ENCODE peak calls at places on chromosomes 2 and 18, in seven cellular contexts. One of them, this sample, is unnamed.

GRCh38 chr18:62741118-62741566 is 25.8 kb downstream of the PHLPP1 start:
- DNase-seq in brain microvascular endothelial cell: peak
- DNase-seq in IMR-90: peak
- DNase-seq in uterus: peak
- DNase-seq in GM12864: no peak
- DNase-seq in Caco-2: peak
- DNase-seq in right atrium auricular region: no peak
- DNase-seq in this sample: peak

GRCh38 chr2:64052468-64053241 is 33.4 kb upstream of the VPS54 start:
- DNase-seq in Caco-2: no peak
- DNase-seq in IMR-90: peak
- DNase-seq in uterus: no peak
- DNase-seq in right atrium auricular region: no peak
- DNase-seq in brain microvascular endothelial cell: no peak
- DNase-seq in GM12864: no peak
- DNase-seq in this sample: no peak

GRCh38 chr2:20588918-20589871 is 61.7 kb downstream of the HS1BP3 start:
- DNase-seq in IMR-90: no peak
- DNase-seq in GM12864: no peak
- DNase-seq in brain microvascular endothelial cell: no peak
- DNase-seq in right atrium auricular region: no peak
- DNase-seq in Caco-2: peak
- DNase-seq in uterus: peak
- DNase-seq in this sample: no peak

GRCh38 chr2:198356157-198356556 is 551.8 kb downstream of the PLCL1 start:
- DNase-seq in GM12864: no peak
- DNase-seq in IMR-90: no peak
- DNase-seq in right atrium auricular region: no peak
- DNase-seq in uterus: no peak
- DNase-seq in brain microvascular endothelial cell: no peak
- DNase-seq in Caco-2: no peak
- DNase-seq in this sample: no peak

GRCh38 chr2:231600619-231601355 is 8.1 kb downstream of the TEX44 start:
- DNase-seq in GM12864: no peak
- DNase-seq in right atrium auricular region: no peak
- DNase-seq in IMR-90: no peak
- DNase-seq in uterus: no peak
- DNase-seq in Caco-2: no peak
- DNase-seq in brain microvascular endothelial cell: no peak
- DNase-seq in this sample: no peak

GRCh38 chr2:232900811-232901701 is 31.0 kb downstream of the SNORC start:
- DNase-seq in right atrium auricular region: no peak
- DNase-seq in IMR-90: no peak
- DNase-seq in Caco-2: no peak
- DNase-seq in brain microvascular endothelial cell: no peak
- DNase-seq in uterus: no peak
- DNase-seq in GM12864: no peak
- DNase-seq in this sample: no peak

GRCh38 chr2:88739985-88740600 is 48.6 kb downstream of the RPIA start:
- DNase-seq in IMR-90: peak
- DNase-seq in right atrium auricular region: peak
- DNase-seq in GM12864: peak
- DNase-seq in brain microvascular endothelial cell: peak
- DNase-seq in Caco-2: peak
- DNase-seq in uterus: peak
- DNase-seq in this sample: peak

GRCh38 chr18:30142248-30142647 is 900.3 kb downstream of the DSC3 start:
- DNase-seq in right atrium auricular region: no peak
- DNase-seq in uterus: no peak
- DNase-seq in IMR-90: no peak
- DNase-seq in Caco-2: no peak
- DNase-seq in brain microvascular endothelial cell: no peak
- DNase-seq in GM12864: no peak
- DNase-seq in this sample: no peak

GRCh38 chr2:191020742-191021381 is 6.9 kb upstream of the STAT1 start:
- DNase-seq in brain microvascular endothelial cell: peak
- DNase-seq in Caco-2: no peak
- DNase-seq in right atrium auricular region: peak
- DNase-seq in uterus: peak
- DNase-seq in GM12864: no peak
- DNase-seq in IMR-90: peak
- DNase-seq in this sample: peak

GRCh38 chr2:216693414-216694100 is 1.8 kb downstream of the IGFBP5 start:
- DNase-seq in Caco-2: no peak
- DNase-seq in IMR-90: no peak
- DNase-seq in uterus: no peak
- DNase-seq in brain microvascular endothelial cell: no peak
- DNase-seq in right atrium auricular region: no peak
- DNase-seq in GM12864: no peak
- DNase-seq in this sample: no peak

GRCh38 chr18:74540689-74541421 is 6.6 kb downstream of the CNDP1 start:
- DNase-seq in Caco-2: no peak
- DNase-seq in right atrium auricular region: no peak
- DNase-seq in IMR-90: peak
- DNase-seq in uterus: no peak
- DNase-seq in brain microvascular endothelial cell: no peak
- DNase-seq in GM12864: no peak
- DNase-seq in this sample: peak

GRCh38 chr18:11974741-11975325 is 6.5 kb upstream of the IMPA2 start:
- DNase-seq in right atrium auricular region: no peak
- DNase-seq in GM12864: no peak
- DNase-seq in uterus: no peak
- DNase-seq in Caco-2: no peak
- DNase-seq in brain microvascular endothelial cell: no peak
- DNase-seq in IMR-90: no peak
- DNase-seq in this sample: no peak

GRCh38 chr18:56200381-56200831 is 438.0 kb downstream of the TXNL1 start:
- DNase-seq in uterus: no peak
- DNase-seq in Caco-2: no peak
- DNase-seq in GM12864: no peak
- DNase-seq in brain microvascular endothelial cell: peak
- DNase-seq in IMR-90: peak
- DNase-seq in right atrium auricular region: no peak
- DNase-seq in this sample: peak

GRCh38 chr18:24964213-24964612 is 387.8 kb downstream of the ZNF521 start:
- DNase-seq in Caco-2: peak
- DNase-seq in IMR-90: no peak
- DNase-seq in brain microvascular endothelial cell: no peak
- DNase-seq in GM12864: peak
- DNase-seq in right atrium auricular region: no peak
- DNase-seq in uterus: no peak
- DNase-seq in this sample: no peak

GRCh38 chr2:128808462-128809255 is 490.0 kb upstream of the HS6ST1 start:
- DNase-seq in GM12864: no peak
- DNase-seq in IMR-90: peak
- DNase-seq in Caco-2: no peak
- DNase-seq in right atrium auricular region: peak
- DNase-seq in uterus: no peak
- DNase-seq in brain microvascular endothelial cell: peak
- DNase-seq in this sample: peak

GRCh38 chr2:226622484-226622883 is 177.1 kb downstream of the IRS1 start:
- DNase-seq in uterus: no peak
- DNase-seq in IMR-90: no peak
- DNase-seq in GM12864: no peak
- DNase-seq in Caco-2: no peak
- DNase-seq in brain microvascular endothelial cell: no peak
- DNase-seq in right atrium auricular region: no peak
- DNase-seq in this sample: no peak

GRCh38 chr2:210617732-210618330 is 61.4 kb downstream of the CPS1 start:
- DNase-seq in IMR-90: peak
- DNase-seq in uterus: no peak
- DNase-seq in Caco-2: no peak
- DNase-seq in brain microvascular endothelial cell: peak
- DNase-seq in GM12864: no peak
- DNase-seq in right atrium auricular region: no peak
- DNase-seq in this sample: peak

GRCh38 chr2:124476291-124476690 is 451.2 kb downstream of the CNTNAP5 start:
- DNase-seq in uterus: no peak
- DNase-seq in IMR-90: peak
- DNase-seq in brain microvascular endothelial cell: peak
- DNase-seq in right atrium auricular region: no peak
- DNase-seq in GM12864: no peak
- DNase-seq in Caco-2: no peak
- DNase-seq in this sample: no peak

GRCh38 chr2:100412866-100413265 is 4.6 kb downstream of the CHST10 start:
- DNase-seq in brain microvascular endothelial cell: no peak
- DNase-seq in uterus: no peak
- DNase-seq in IMR-90: no peak
- DNase-seq in right atrium auricular region: peak
- DNase-seq in Caco-2: no peak
- DNase-seq in GM12864: no peak
- DNase-seq in this sample: no peak

GRCh38 chr2:148699830-148700229 is 55.3 kb downstream of the EPC2 start:
- DNase-seq in IMR-90: no peak
- DNase-seq in Caco-2: no peak
- DNase-seq in brain microvascular endothelial cell: no peak
- DNase-seq in uterus: no peak
- DNase-seq in GM12864: no peak
- DNase-seq in right atrium auricular region: no peak
- DNase-seq in this sample: no peak

GRCh38 chr18:50429207-50429948 is 54.5 kb downstream of the SKA1 start:
- DNase-seq in GM12864: no peak
- DNase-seq in IMR-90: peak
- DNase-seq in brain microvascular endothelial cell: peak
- DNase-seq in uterus: no peak
- DNase-seq in Caco-2: no peak
- DNase-seq in right atrium auricular region: no peak
- DNase-seq in this sample: peak

GRCh38 chr2:234548720-234549420 is 52.0 kb upstream of the ARL4C start:
- DNase-seq in uterus: no peak
- DNase-seq in IMR-90: peak
- DNase-seq in Caco-2: no peak
- DNase-seq in right atrium auricular region: no peak
- DNase-seq in GM12864: no peak
- DNase-seq in brain microvascular endothelial cell: peak
- DNase-seq in this sample: peak

GRCh38 chr18:10261315-10262276 is 192.8 kb upstream of the APCDD1 start:
- DNase-seq in right atrium auricular region: peak
- DNase-seq in Caco-2: no peak
- DNase-seq in GM12864: no peak
- DNase-seq in IMR-90: peak
- DNase-seq in uterus: no peak
- DNase-seq in brain microvascular endothelial cell: peak
- DNase-seq in this sample: no peak

GRCh38 chr2:112256654-112257053 is 1.8 kb upstream of the ZC3H8 start:
- DNase-seq in uterus: no peak
- DNase-seq in brain microvascular endothelial cell: no peak
- DNase-seq in Caco-2: no peak
- DNase-seq in IMR-90: no peak
- DNase-seq in GM12864: no peak
- DNase-seq in right atrium auricular region: no peak
- DNase-seq in this sample: no peak

GRCh38 chr2:112254466-112255240 is at the start of gene ZC3H8:
- DNase-seq in uterus: peak
- DNase-seq in Caco-2: peak
- DNase-seq in brain microvascular endothelial cell: peak
- DNase-seq in GM12864: peak
- DNase-seq in right atrium auricular region: peak
- DNase-seq in IMR-90: peak
- DNase-seq in this sample: peak

GRCh38 chr2:112253261-112253807 is 1.5 kb downstream of the ZC3H8 start:
- DNase-seq in brain microvascular endothelial cell: no peak
- DNase-seq in Caco-2: no peak
- DNase-seq in IMR-90: no peak
- DNase-seq in right atrium auricular region: no peak
- DNase-seq in uterus: no peak
- DNase-seq in GM12864: no peak
- DNase-seq in this sample: no peak

GRCh38 chr2:112255875-112256274 is 1.0 kb upstream of the ZC3H8 start:
- DNase-seq in GM12864: no peak
- DNase-seq in IMR-90: no peak
- DNase-seq in uterus: no peak
- DNase-seq in brain microvascular endothelial cell: no peak
- DNase-seq in right atrium auricular region: no peak
- DNase-seq in Caco-2: no peak
- DNase-seq in this sample: no peak

GRCh38 chr2:112251211-112251721 is 3.6 kb downstream of the ZC3H8 start:
- DNase-seq in Caco-2: no peak
- DNase-seq in brain microvascular endothelial cell: no peak
- DNase-seq in uterus: no peak
- DNase-seq in GM12864: no peak
- DNase-seq in IMR-90: peak
- DNase-seq in right atrium auricular region: no peak
- DNase-seq in this sample: peak
- H3K4me3 ChIP-seq in Caco-2: no peak
- H3K4me3 ChIP-seq in brain microvascular endothelial cell: no peak
- H3K4me3 ChIP-seq in uterus: no peak
- H3K4me3 ChIP-seq in GM12864: no peak
- H3K4me3 ChIP-seq in IMR-90: no peak
- H3K4me3 ChIP-seq in right atrium auricular region: no peak
- H3K4me3 ChIP-seq in this sample: no peak

GRCh38 chr2:238835726-238836301 is 12.1 kb upstream of the TWIST2 start:
- DNase-seq in uterus: no peak
- DNase-seq in Caco-2: no peak
- DNase-seq in GM12864: no peak
- DNase-seq in IMR-90: no peak
- DNase-seq in right atrium auricular region: no peak
- DNase-seq in brain microvascular endothelial cell: no peak
- DNase-seq in this sample: no peak
- TF ChIP-seq CTCF in uterus: no peak
- TF ChIP-seq CTCF in Caco-2: peak
- TF ChIP-seq CTCF in GM12864: peak
- TF ChIP-seq CTCF in IMR-90: no peak
- TF ChIP-seq CTCF in right atrium auricular region: no peak
- TF ChIP-seq CTCF in brain microvascular endothelial cell: peak
- TF ChIP-seq CTCF in this sample: peak

DNA sequence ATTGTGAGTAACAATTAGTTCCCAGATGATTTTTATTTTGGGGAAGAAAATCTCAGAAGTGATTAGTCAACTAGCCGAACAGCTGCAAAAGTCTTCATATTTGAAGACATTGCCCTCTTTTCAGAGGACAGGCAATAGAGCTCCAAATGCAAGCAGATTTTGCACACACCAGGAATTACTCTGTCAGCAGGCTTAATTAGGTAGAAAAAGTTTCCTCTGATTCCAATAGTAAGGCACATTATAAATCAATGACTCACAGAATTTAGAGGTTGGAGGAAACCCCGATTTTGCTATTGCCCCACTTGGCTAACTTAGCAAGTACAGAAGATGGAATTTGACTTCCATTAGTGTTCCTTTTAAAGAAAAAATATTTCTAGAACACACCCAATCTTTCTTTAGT is 30.7 kb upstream of the SCN1A start:
- DNase-seq in IMR-90: no peak
- DNase-seq in brain microvascular endothelial cell: no peak
- DNase-seq in GM12864: no peak
- DNase-seq in Caco-2: no peak
- DNase-seq in right atrium auricular region: no peak
- DNase-seq in uterus: no peak
- DNase-seq in this sample: peak
- H3K4me3 ChIP-seq in IMR-90: no peak
- H3K4me3 ChIP-seq in brain microvascular endothelial cell: no peak
- H3K4me3 ChIP-seq in GM12864: no peak
- H3K4me3 ChIP-seq in Caco-2: no peak
- H3K4me3 ChIP-seq in right atrium auricular region: no peak
- H3K4me3 ChIP-seq in uterus: no peak
- H3K4me3 ChIP-seq in this sample: no peak

DNA sequence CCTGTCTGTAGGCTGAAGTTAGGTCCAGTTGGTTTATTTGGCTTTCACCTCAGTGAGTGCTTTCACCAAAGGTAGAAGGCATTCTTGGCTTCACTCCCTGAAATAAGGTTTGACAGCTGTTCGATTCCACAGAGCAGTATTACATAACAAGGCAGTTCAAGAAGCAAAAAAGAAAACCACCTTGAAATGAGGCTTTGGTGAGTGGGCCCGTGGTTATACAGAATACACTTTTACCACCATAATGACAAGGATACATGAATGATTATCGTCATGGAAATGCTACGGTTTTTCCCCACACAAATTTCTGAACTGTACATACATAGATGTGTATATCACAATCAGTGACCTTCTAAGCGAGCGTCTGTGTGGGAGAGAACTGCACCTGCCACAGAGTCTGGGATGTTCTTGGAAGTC is 80.0 kb upstream of the CHRNA1 start:
- DNase-seq in GM12864: no peak
- DNase-seq in uterus: no peak
- DNase-seq in Caco-2: no peak
- DNase-seq in brain microvascular endothelial cell: no peak
- DNase-seq in right atrium auricular region: no peak
- DNase-seq in IMR-90: no peak
- DNase-seq in this sample: no peak
- TF ChIP-seq CTCF in GM12864: no peak
- TF ChIP-seq CTCF in uterus: no peak
- TF ChIP-seq CTCF in Caco-2: no peak
- TF ChIP-seq CTCF in brain microvascular endothelial cell: no peak
- TF ChIP-seq CTCF in right atrium auricular region: no peak
- TF ChIP-seq CTCF in IMR-90: no peak
- TF ChIP-seq CTCF in this sample: no peak

This sample was measured in AG10803.